ENCODE peak calls at places on chromosomes 1 and 21, in five cellular contexts. E is OCI-LY7, M is tibial nerve, T is PC-3, J is iPS DF 6.9. F is an unnamed sample. For H3K9me3, the result is how much of the 10 kb centered on the place peaks cover.

GRCh38 chr1:220990417-220991337 is 111.4 kb downstream of the HLX start:
- DNase-seq in E (no peak), J (no peak), M (no peak), T (peak), F (no peak)

GRCh38 chr1:2252423-2252822 is 24.3 kb downstream of the SKI start:
- DNase-seq in J (no peak), M (no peak), E (no peak), T (no peak), F (no peak)

GRCh38 chr1:25623731-25624130 is 7.1 kb downstream of the MAN1C1 start:
- DNase-seq in T (no peak), E (no peak), J (no peak), M (no peak), F (no peak)

GRCh38 chr21:45993210-45994085 is 11.9 kb downstream of the COL6A1 start:
- DNase-seq in J (no peak), E (no peak), M (no peak), T (no peak), F (no peak)

GRCh38 chr1:199857103-199857502 is 170.4 kb upstream of the NR5A2 start:
- DNase-seq in E (no peak), T (no peak), M (no peak), J (no peak), F (no peak)

GRCh38 chr1:207825719-207826556 is 74.1 kb downstream of the CD46 start:
- DNase-seq in E (peak), T (peak), M (peak), J (no peak), F (no peak)

GRCh38 chr1:230794431-230794830 is 47.2 kb downstream of the CAPN9 start:
- DNase-seq in M (no peak), J (no peak), T (peak), E (no peak), F (no peak)

GRCh38 chr1:68255301-68255700 is 23.0 kb upstream of the WLS start:
- DNase-seq in M (no peak), E (no peak), J (no peak), T (no peak), F (no peak)

GRCh38 chr1:233868461-233868860 is 36.0 kb upstream of the SLC35F3 start:
- DNase-seq in T (no peak), E (no peak), M (no peak), J (no peak), F (no peak)

GRCh38 chr1:38489844-38490270 is 369.7 kb downstream of the RRAGC start:
- DNase-seq in M (no peak), T (peak), E (peak), J (peak), F (no peak)

GRCh38 chr1:235011599-235012435 is 116.8 kb downstream of the TOMM20 start:
- DNase-seq in M (no peak), E (peak), J (no peak), T (peak), F (no peak)

GRCh38 chr1:183411091-183411490 is 7.1 kb downstream of the NMNAT2 start:
- DNase-seq in T (peak), M (no peak), E (no peak), J (no peak), F (no peak)

GRCh38 chr1:177206831-177207230 is 36.1 kb downstream of the BRINP2 start:
- DNase-seq in E (no peak), J (no peak), M (no peak), T (no peak), F (no peak)
- H3K9me3 ChIP-seq in E (under half), J (under half), M (under half), T (under half), F (under half)

GRCh38 chr21:35303085-35303484 is 254.0 kb upstream of the RUNX1 start:
- DNase-seq in J (no peak), T (peak), E (no peak), M (no peak), F (no peak)
- H3K27ac ChIP-seq in J (no peak), T (peak), E (no peak), M (no peak), F (no peak)

GRCh38 chr1:82718719-82719419 is 918.1 kb downstream of the ADGRL2 start:
- DNase-seq in J (no peak), M (no peak), T (no peak), E (no peak), F (no peak)
- H3K9me3 ChIP-seq in J (under half), M (under half), T (under half), E (under half), F (under half)

GRCh38 chr1:151618470-151618869 is 6.6 kb downstream of the SNX27 start:
- DNase-seq in E (no peak), J (no peak), T (no peak), M (no peak), F (no peak)

GRCh38 chr1:151616505-151616849 is 4.6 kb downstream of the SNX27 start:
- DNase-seq in M (no peak), J (no peak), T (peak), E (no peak), F (no peak)

GRCh38 chr1:151619489-151620093 is 7.7 kb downstream of the SNX27 start:
- DNase-seq in M (no peak), J (no peak), E (no peak), T (peak), F (no peak)

GRCh38 chr1:151615711-151616504 is 4.1 kb downstream of the SNX27 start:
- DNase-seq in M (no peak), T (peak), E (no peak), J (no peak), F (no peak)

DNA sequence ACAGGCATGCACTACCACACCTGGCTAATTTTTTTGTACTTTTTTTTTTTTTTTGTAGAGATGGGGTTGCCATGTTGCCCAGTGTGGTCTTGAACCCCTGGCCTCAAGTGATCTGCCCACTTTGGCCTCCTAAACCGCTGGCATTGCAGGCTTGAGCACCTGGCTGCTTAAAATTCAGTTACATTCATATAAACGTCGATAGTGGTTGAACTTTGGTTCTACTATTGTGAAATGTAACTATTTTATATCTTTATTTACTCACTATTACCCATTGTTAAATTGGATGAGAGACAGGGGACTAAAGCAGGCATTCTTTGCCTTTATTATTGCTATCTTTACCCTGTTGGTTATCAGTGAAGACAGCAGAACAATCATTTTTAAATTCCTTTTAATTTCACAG is 6.1 kb downstream of the SNX27 start:
- DNase-seq in M (no peak), T (no peak), J (no peak), E (no peak), F (no peak)
- H3K27ac ChIP-seq in M (no peak), T (no peak), J (no peak), E (no peak), F (no peak)

DNA sequence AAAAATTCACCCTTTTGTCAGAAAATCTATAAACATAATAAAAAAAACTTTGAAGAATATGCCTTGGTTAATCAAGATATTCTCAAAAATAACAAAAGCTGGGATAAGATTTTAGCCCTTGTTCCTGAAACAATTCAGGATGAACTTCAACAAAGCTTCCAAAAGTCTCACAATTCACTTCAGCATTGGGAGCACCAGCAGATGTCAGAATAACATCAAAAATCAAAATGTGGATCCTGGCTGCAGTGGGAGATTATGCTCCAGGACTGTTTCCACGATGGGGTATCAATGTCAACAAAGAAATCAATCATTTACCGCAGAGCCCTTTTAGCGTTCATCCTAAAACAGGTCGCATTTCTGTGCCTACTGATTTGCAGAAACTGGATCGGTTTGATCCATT is 35.2 kb downstream of the ZNF670 start:
- DNase-seq in J (no peak), E (no peak), T (no peak), M (no peak), F (no peak)
- H3K9me3 ChIP-seq in J (under half), E (half or more), T (half or more), M (half or more), F (under half)

GRCh38 chr1:174445351-174445750 is 2.4 kb upstream of the GPR52 start:
- DNase-seq in E (no peak), T (no peak), J (no peak), M (no peak), F (no peak)
- H3K27ac ChIP-seq in E (no peak), T (no peak), J (no peak), M (no peak), F (no peak)

DNA sequence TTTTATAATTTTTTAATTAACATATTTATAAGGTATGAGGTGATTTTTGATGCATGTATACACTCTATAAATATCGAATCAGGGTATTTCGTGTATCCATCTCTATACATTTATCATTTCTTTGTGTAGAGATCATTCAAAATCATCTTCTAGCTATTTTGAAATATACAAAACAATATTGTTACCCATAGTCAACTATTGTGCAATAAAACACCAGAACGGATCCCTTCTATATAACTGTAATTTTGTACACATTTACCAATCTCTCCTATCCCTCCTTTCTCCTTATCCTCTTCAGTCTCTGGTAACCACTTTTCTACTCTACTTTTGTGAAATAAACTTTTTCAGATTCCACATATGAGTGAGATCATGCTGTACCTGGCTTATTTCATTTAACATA is 1459.6 kb downstream of the MRPL39 start:
- DNase-seq in J (no peak), M (no peak), T (no peak), E (no peak), F (no peak)
- H3K9me3 ChIP-seq in J (under half), M (under half), T (under half), E (under half), F (under half)

DNA sequence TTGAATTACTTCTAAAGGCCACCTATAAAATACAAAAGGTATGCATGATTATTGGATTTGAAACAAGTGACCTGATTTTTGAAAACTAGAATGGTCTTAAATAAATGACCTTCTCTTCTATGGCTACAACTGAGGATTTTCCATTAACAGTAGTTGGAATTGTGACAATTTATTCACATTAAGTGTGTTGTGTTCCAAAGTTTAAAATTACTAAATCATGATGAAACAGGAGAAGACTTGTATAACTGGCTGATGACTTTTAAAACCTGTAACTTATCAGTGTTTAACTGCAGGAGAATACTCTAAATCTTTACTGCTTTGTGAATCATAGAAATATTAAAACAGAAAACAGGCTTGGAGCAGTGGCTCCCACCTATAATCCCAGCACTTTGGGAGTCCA is 4.6 kb downstream of the KCNT2 start:
- DNase-seq in T (no peak), J (no peak), M (no peak), E (no peak), F (no peak)
- H3K27ac ChIP-seq in T (no peak), J (no peak), M (no peak), E (no peak), F (no peak)

DNA sequence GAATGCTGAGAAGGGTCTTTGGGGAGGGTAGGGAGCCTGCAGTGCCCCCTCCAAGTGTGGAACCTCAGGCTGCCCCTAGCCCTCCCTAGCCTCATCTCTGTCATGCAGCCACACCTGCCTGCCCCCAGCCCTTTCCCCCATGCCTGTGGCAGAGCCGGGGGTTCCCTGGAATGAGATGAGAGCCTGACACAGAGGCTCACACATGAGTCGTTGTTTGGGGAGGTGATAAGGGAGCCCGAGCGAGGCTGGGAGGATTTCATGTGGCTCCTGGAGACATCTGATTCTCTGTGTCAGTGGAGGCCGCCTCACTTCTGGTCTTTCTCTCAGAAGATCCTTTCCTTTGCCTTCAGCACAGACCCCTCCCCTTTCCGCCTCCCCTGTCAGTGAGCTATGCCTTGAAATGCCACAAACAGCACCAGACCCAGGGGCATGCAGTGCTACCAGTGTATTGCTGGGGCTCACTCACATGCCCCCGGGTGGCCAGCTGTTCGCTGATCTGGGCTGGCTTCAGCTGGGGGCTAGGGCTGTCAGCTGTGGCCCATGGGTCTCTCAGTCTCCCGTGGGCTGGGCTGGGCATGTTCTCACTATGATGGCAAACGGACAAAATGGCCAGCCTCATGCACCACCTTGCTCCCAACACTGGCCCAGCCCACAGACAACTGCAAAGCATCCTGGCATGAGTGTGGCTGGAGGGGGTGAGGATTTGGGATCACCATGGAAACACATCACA is 102.6 kb downstream of the AJAP1 start:
- DNase-seq in M (no peak), J (no peak), E (no peak), T (no peak), F (no peak)
- H3K9me3 ChIP-seq in M (under half), J (under half), E (under half), T (under half), F (under half)

F was measured in SK-N-MC.